ENCODE peak calls at places on chromosomes 3 and 15, in seven cellular contexts. V is breast epithelium, K is HCT116, H is IMR-90, U is A549, L is PC-3, I is cardiac fibroblast. A is an unnamed sample.

GRCh38 chr3:183350164-183350563 is 78.3 kb downstream of the MCF2L2 start:
- DNase-seq in U (no peak), V (no peak), K (no peak), I (no peak), H (no peak), L (no peak), A (no peak)

GRCh38 chr3:9179826-9180763 is 69.4 kb downstream of the SRGAP3 start:
- DNase-seq in L (no peak), K (no peak), H (no peak), V (no peak), U (no peak), I (no peak), A (peak)

GRCh38 chr3:156576887-156577427 is 22.0 kb upstream of the SSR3 start:
- DNase-seq in K (no peak), H (no peak), I (peak), V (no peak), U (no peak), L (no peak), A (no peak)

GRCh38 chr3:156723182-156723619 is 48.8 kb downstream of the TIPARP start:
- DNase-seq in I (peak), K (no peak), U (no peak), H (peak), L (no peak), V (no peak), A (peak)

GRCh38 chr3:184685646-184686045 is 26.2 kb downstream of the MAGEF1 start:
- DNase-seq in V (no peak), K (no peak), U (no peak), H (no peak), L (no peak), I (no peak), A (no peak)

GRCh38 chr3:29156071-29156715 is 124.7 kb upstream of the RBMS3 start:
- DNase-seq in H (peak), K (no peak), U (no peak), I (no peak), L (no peak), V (no peak), A (no peak)

GRCh38 chr15:92920595-92921169 is 20.6 kb downstream of the CHD2 start:
- DNase-seq in U (no peak), I (no peak), L (peak), K (no peak), H (no peak), V (no peak), A (no peak)

GRCh38 chr3:139327231-139327630 is 16.6 kb upstream of the MRPS22 start:
- DNase-seq in U (no peak), I (no peak), V (no peak), K (no peak), L (no peak), H (no peak), A (no peak)

GRCh38 chr3:170055209-170055608 is 17.4 kb downstream of the GPR160 start:
- DNase-seq in H (peak), L (peak), V (no peak), I (peak), K (no peak), U (no peak), A (peak)

GRCh38 chr15:35624881-35625280 is 78.9 kb upstream of the DPH6 start:
- DNase-seq in H (peak), K (no peak), I (peak), V (no peak), L (no peak), U (no peak), A (no peak)

GRCh38 chr15:45386420-45386819 is 8.1 kb upstream of the GATM start:
- DNase-seq in V (no peak), I (no peak), K (no peak), H (no peak), U (no peak), L (no peak), A (no peak)

GRCh38 chr3:169218314-169218983 is 445.1 kb downstream of the MECOM start:
- DNase-seq in L (peak), I (peak), K (peak), U (no peak), V (no peak), H (peak), A (no peak)

GRCh38 chr15:27956285-27956684 is 142.8 kb downstream of the OCA2 start:
- DNase-seq in I (no peak), K (no peak), H (no peak), U (no peak), V (no peak), L (no peak), A (no peak)

GRCh38 chr3:141401584-141402475 is 33.5 kb downstream of the ZBTB38 start:
- DNase-seq in K (no peak), V (no peak), H (no peak), L (peak), I (no peak), U (peak), A (peak)

GRCh38 chr3:58989173-58989572 is 60.7 kb downstream of the CFAP20DC start:
- DNase-seq in V (no peak), H (peak), K (no peak), I (peak), U (no peak), L (peak), A (no peak)

GRCh38 chr15:80251505-80252280 is at the start of gene CTXND1:
- DNase-seq in H (no peak), U (no peak), I (no peak), L (no peak), V (no peak), K (no peak), A (no peak)

GRCh38 chr3:108060331-108060730 is 30.5 kb downstream of the CD47 start:
- DNase-seq in U (no peak), K (no peak), I (no peak), H (peak), L (no peak), V (no peak), A (no peak)

GRCh38 chr3:152322756-152323155 is 54.0 kb downstream of the MBNL1 start:
- DNase-seq in I (no peak), K (no peak), H (no peak), L (no peak), U (no peak), V (no peak), A (no peak)

GRCh38 chr3:110237091-110237615 is 834.5 kb upstream of the NECTIN3 start:
- DNase-seq in V (no peak), U (no peak), I (no peak), K (no peak), L (no peak), H (no peak), A (no peak)

GRCh38 chr3:73637042-73637441 is 12.3 kb upstream of the PDZRN3 start:
- DNase-seq in K (no peak), L (no peak), V (no peak), H (peak), U (no peak), I (peak), A (no peak)

GRCh38 chr3:119891944-119892721 is 110.2 kb downstream of the NR1I2 start:
- DNase-seq in U (peak), K (peak), I (peak), L (peak), V (no peak), H (peak), A (peak)

GRCh38 chr3:86986666-86987420 is 4.1 kb downstream of the VGLL3 start:
- DNase-seq in K (no peak), L (no peak), H (peak), I (peak), U (no peak), V (no peak), A (no peak)

GRCh38 chr3:106261396-106261795 is 392.6 kb upstream of the CBLB start:
- DNase-seq in I (no peak), U (no peak), K (no peak), H (peak), L (no peak), V (no peak), A (no peak)

GRCh38 chr3:53711387-53711786 is 134.8 kb downstream of the CHDH start:
- DNase-seq in H (no peak), U (no peak), V (no peak), I (no peak), K (no peak), L (no peak), A (no peak)

DNA sequence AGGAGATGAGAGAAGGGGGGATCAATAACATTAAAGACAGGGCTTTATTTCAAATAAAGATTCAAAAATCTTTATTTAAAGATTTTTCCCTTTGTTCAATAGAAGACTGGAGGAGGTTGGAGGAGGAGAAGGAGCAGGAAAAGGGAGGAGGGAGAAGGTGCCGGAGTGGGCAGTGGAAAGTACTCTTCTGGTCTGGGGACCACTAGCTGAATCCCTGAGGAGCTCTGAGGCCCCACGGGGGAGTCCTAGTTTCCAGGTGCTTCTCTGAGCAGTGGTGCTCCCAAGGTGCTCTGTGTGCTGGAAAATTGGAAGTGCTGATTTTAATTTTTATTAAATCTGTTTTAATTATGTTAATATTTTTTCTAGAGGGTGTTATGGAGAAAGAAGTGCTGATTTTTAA is 19.3 kb upstream of the SEMA4B start:
- DNase-seq in H (no peak), I (no peak), U (no peak), V (no peak), K (no peak), L (no peak), A (no peak)
- TF ChIP-seq CTCF in H (no peak), I (no peak), U (no peak), V (no peak), K (no peak), L (no peak), A (no peak)

GRCh38 chr3:176650478-176650877 is 546.8 kb downstream of the TBL1XR1 start:
- DNase-seq in V (no peak), I (peak), H (peak), K (no peak), U (no peak), L (peak), A (no peak)
- TF ChIP-seq CTCF in V (no peak), I (peak), H (no peak), K (peak), U (no peak), L (peak), A (no peak)

GRCh38 chr15:41895957-41896356 is 2.1 kb upstream of the SPTBN5 start:
- DNase-seq in V (no peak), I (no peak), L (no peak), U (no peak), H (no peak), K (no peak), A (no peak)

GRCh38 chr15:41895491-41895890 is 1.6 kb upstream of the SPTBN5 start:
- DNase-seq in K (no peak), V (no peak), I (no peak), U (no peak), L (no peak), H (no peak), A (no peak)

GRCh38 chr15:41893422-41894250 is at the start of gene SPTBN5:
- DNase-seq in K (no peak), V (peak), L (no peak), U (no peak), I (no peak), H (no peak), A (no peak)

GRCh38 chr15:41894251-41894790 is 468 bp upstream of the SPTBN5 start:
- DNase-seq in V (no peak), H (no peak), U (no peak), L (no peak), I (no peak), K (no peak), A (no peak)

GRCh38 chr15:41894791-41895463 is 1.1 kb upstream of the SPTBN5 start:
- DNase-seq in U (no peak), K (peak), V (peak), I (peak), L (peak), H (peak), A (peak)
- TF ChIP-seq CTCF in U (no peak), K (no peak), V (no peak), I (no peak), L (peak), H (peak), A (no peak)

GRCh38 chr15:40785158-40785557 is 15.4 kb downstream of the C15orf62 start:
- DNase-seq in U (no peak), K (no peak), I (peak), V (no peak), H (no peak), L (peak), A (no peak)
- TF ChIP-seq CTCF in U (no peak), K (peak), I (no peak), V (peak), H (peak), L (peak), A (no peak)

DNA sequence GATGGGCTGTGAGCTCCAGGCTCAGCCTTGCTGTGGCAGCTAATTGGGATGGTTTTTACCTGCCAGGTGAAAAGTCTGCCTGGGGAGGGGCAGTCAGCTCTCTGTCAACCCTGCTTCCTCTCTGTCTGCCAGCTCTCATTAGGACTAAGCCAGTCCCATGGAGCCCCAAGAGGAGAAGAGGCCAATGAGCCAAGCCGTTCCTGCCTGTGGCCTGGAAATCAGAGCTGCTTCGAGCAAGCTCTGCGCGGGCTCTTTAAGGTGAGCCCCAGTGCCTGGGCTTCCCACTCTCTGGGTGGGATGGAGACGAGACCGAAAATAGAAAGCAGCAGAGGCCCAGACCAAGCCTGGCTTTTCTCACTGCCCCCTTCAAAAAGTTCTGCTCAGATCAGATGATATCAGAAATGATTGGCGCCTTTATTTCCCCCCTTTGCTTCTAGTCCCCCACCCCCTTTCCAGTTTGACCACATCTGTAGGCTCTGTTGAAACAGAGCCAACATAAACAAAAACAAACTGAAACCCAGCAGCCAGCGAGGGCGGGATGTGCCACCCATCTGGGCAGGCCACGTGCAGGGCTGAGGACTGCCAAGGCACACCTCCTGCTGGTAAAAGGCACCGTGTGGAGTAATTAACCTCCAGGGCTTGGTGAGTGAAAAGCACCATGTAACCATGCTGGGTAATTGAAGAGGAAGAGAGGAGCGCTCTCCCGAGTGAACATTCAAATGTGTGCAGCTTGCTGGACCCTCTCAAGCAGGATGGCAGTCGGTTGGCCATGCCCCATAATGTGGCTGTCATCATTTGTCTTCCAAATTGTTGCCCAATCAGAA is 471.0 kb upstream of the PROK2 start:
- DNase-seq in H (no peak), K (no peak), U (no peak), L (no peak), V (peak), I (no peak), A (peak)
- TF ChIP-seq CTCF in H (no peak), K (no peak), U (no peak), L (no peak), V (peak), I (no peak), A (no peak)

A was measured in activated CD8-positive, alpha-beta T cell treated with anti-CD3 and anti-CD28 coated beads for 36 hours.